ENCODE peak calls at places on chromosomes 16 and 17, in eight cellular contexts. T is stimulated activated CD4-positive, alpha-beta T cell treated with anti-CD3 and anti-CD28 coated beads, Interleukin-12 subunit alpha, Interleukin-12 subunit beta, amount 100 ng/mL, for 4 hours; F is C1 segment of cervical spinal cord; J is T follicular helper cell; K is nucleus accumbens; L is left ventricle myocardium superior; R is heart left ventricle; Q is fibroblast of the aortic adventitia. M is an unnamed sample.

GRCh38 chr16:1691276-1691675 is 13.2 kb downstream of the JPT2 start:
- DNase-seq in T (no peak), F (no peak), J (no peak), K (no peak), L (no peak), R (no peak), Q (peak; percentile 45), M (no peak)

GRCh38 chr16:77169650-77170236 is 21.2 kb upstream of the MON1B start:
- DNase-seq in T (no peak), F (no peak), J (peak; percentile 19), K (no peak), L (no peak), R (peak; percentile 26), Q (peak; percentile 43), M (peak; percentile 22)

GRCh38 chr16:89143201-89143741 is 28.3 kb upstream of the CDH15 start:
- DNase-seq in T (no peak), F (no peak), J (no peak), K (no peak), L (peak; percentile 21), R (no peak), Q (no peak), M (no peak)

GRCh38 chr16:30180741-30181140 is 2.7 kb upstream of the CORO1A start:
- DNase-seq in T (no peak), F (no peak), J (no peak), K (no peak), L (no peak), R (no peak), Q (no peak), M (no peak)

GRCh38 chr17:17300624-17301568 is 2.3 kb upstream of the NT5M start:
- DNase-seq in T (peak; percentile 59), F (no peak), J (no peak), K (no peak), L (peak; percentile 63), R (peak; percentile 32), Q (peak; percentile 37), M (peak; percentile 71)

GRCh38 chr16:66973716-66974115 is 12.7 kb downstream of the CES3 start:
- DNase-seq in T (no peak), F (no peak), J (no peak), K (no peak), L (no peak), R (no peak), Q (no peak), M (no peak)

GRCh38 chr17:10105513-10106001 is 92.8 kb downstream of the GAS7 start:
- DNase-seq in T (no peak), F (no peak), J (no peak), K (no peak), L (peak; percentile 61), R (peak; percentile 60), Q (peak; percentile 85), M (no peak)

GRCh38 chr16:77937473-77938195 is 84.7 kb upstream of the CLEC3A start:
- DNase-seq in T (no peak), F (no peak), J (no peak), K (no peak), L (no peak), R (no peak), Q (peak; percentile 53), M (no peak)

GRCh38 chr16:87610026-87610425 is 7.7 kb downstream of the JPH3 start:
- DNase-seq in T (no peak), F (no peak), J (no peak), K (no peak), L (no peak), R (no peak), Q (no peak), M (no peak)

GRCh38 chr17:72294487-72294893 is 173.7 kb downstream of the SOX9 start:
- DNase-seq in T (no peak), F (no peak), J (no peak), K (no peak), L (peak; percentile 37), R (peak; percentile 15), Q (no peak), M (no peak)

GRCh38 chr17:62800580-62800979 is 7.5 kb downstream of the MARCHF10 start:
- DNase-seq in T (no peak), F (no peak), J (no peak), K (no peak), L (no peak), R (no peak), Q (no peak), M (no peak)

GRCh38 chr17:55561316-55561972 is 50.2 kb upstream of the SMIM36 start:
- DNase-seq in T (no peak), F (no peak), J (no peak), K (no peak), L (no peak), R (no peak), Q (no peak), M (no peak)

GRCh38 chr17:74642995-74643394 is 19.5 kb upstream of the CD300E start:
- DNase-seq in T (no peak), F (no peak), J (no peak), K (no peak), L (no peak), R (no peak), Q (no peak), M (no peak)

GRCh38 chr16:46789499-46790414 is 41.2 kb downstream of the C16orf87 start:
- DNase-seq in T (peak; percentile 72), F (no peak), J (peak; percentile 71), K (peak; percentile 25), L (peak; percentile 87), R (peak; percentile 81), Q (peak; percentile 45), M (peak; percentile 64)

M was measured in G401.